ENCODE peak calls at places on chromosomes 6 and 20, in seven cellular contexts. K is GM04504; I is neural crest cell; P is effector CD4-positive, alpha-beta T cell; Y is GM13976; N is RPMI8226; H is AG08395. T is an unnamed sample.

GRCh38 chr20:37882961-37883712 is 19.8 kb upstream of the VSTM2L start:
- DNase-seq in Y (no peak), P (no peak), H (no peak), N (no peak), I (no peak), K (no peak), T (no peak)

GRCh38 chr20:23350855-23351838 is 556 bp downstream of the NXT1 start:
- DNase-seq in I (peak), H (peak), N (peak), P (peak), K (no peak), Y (peak), T (peak)

GRCh38 chr20:2692036-2692885 is at the start of gene EBF4:
- DNase-seq in N (peak), K (no peak), Y (peak), I (peak), H (peak), P (no peak), T (peak)

GRCh38 chr6:3455490-3456394 is 1.1 kb downstream of the SLC22A23 start:
- DNase-seq in H (no peak), P (no peak), Y (peak), K (no peak), N (peak), I (peak), T (no peak)

GRCh38 chr6:166586424-166587156 is at the start of gene RAMACL:
- DNase-seq in N (peak), I (no peak), K (no peak), H (no peak), Y (peak), P (peak), T (no peak)

GRCh38 chr20:44204156-44204831 is 6.3 kb downstream of the OSER1 start:
- DNase-seq in Y (no peak), N (no peak), H (peak), I (no peak), P (no peak), K (no peak), T (no peak)

GRCh38 chr6:30206799-30207618 is 6.2 kb downstream of the TRIM26 start:
- DNase-seq in N (no peak), P (no peak), H (peak), Y (no peak), K (no peak), I (no peak), T (no peak)

GRCh38 chr6:21800948-21801438 is 207.4 kb downstream of the SOX4 start:
- DNase-seq in N (no peak), Y (no peak), P (no peak), I (no peak), K (no peak), H (peak), T (no peak)

GRCh38 chr6:17919494-17919893 is 67.9 kb downstream of the KIF13A start:
- DNase-seq in I (no peak), P (no peak), K (no peak), H (no peak), N (no peak), Y (no peak), T (no peak)

T was measured in MM.1S.